ENCODE peak calls at places on chromosomes 6 and 20, in four cellular contexts. P, V, N and O are unnamed samples.
A peak's percentile ranks its signal among the peaks of the same experiment; 100 is the strongest.

GRCh38 chr6:19380287-19380686 is 456.9 kb upstream of the ID4 start:
- DNase-seq in V (peak; percentile 87), P (no peak), N (no peak), O (no peak)

GRCh38 chr20:56974499-56975250 is 291.8 kb downstream of the BMP7 start:
- DNase-seq in P (no peak), N (peak; percentile 47), V (peak; percentile 89), O (peak; percentile 86)

GRCh38 chr6:74404366-74404765 is 708.4 kb downstream of the CD109 start:
- DNase-seq in P (no peak), V (no peak), N (no peak), O (no peak)

GRCh38 chr6:162907876-162908481 is 180.2 kb downstream of the PACRG start:
- DNase-seq in N (peak; percentile 35), V (peak; percentile 37), P (no peak), O (peak; percentile 72)

GRCh38 chr6:73375216-73375615 is 5.5 kb upstream of the OOEP start:
- DNase-seq in V (no peak), N (no peak), P (no peak), O (no peak)

GRCh38 chr6:127058027-127058426 is 60.4 kb upstream of the RSPO3 start:
- DNase-seq in P (no peak), N (no peak), V (no peak), O (no peak)

GRCh38 chr20:47330933-47331708 is 25.4 kb downstream of the ZMYND8 start:
- DNase-seq in P (no peak), N (peak; percentile 76), V (peak; percentile 80), O (no peak)

GRCh38 chr6:16238057-16238657 is at the start of gene GMPR:
- DNase-seq in V (no peak), P (peak; percentile 84), N (peak; percentile 65), O (no peak)

GRCh38 chr6:390914-391558 is 516 bp upstream of the IRF4 start:
- DNase-seq in V (no peak), P (no peak), N (no peak), O (no peak)

GRCh38 chr6:98639236-98639635 is 195.1 kb upstream of the POU3F2 start:
- DNase-seq in N (no peak), V (no peak), P (no peak), O (no peak)
- H3K4me1 ChIP-seq in N (no peaks in the 10 kb centered on the region), V (no peaks in the 10 kb centered on the region), P (no peaks in the 10 kb centered on the region), O (no peaks in the 10 kb centered on the region)

GRCh38 chr6:170442596-170442995 is 110.5 kb downstream of the PSMB1 start:
- DNase-seq in N (no peak), V (no peak), P (no peak), O (no peak)

GRCh38 chr6:170444811-170445211 is 108.3 kb downstream of the PSMB1 start:
- DNase-seq in N (no peak), V (no peak), P (peak; percentile 12), O (no peak)

GRCh38 chr6:170443151-170443662 is 109.9 kb downstream of the PSMB1 start:
- DNase-seq in V (no peak), N (no peak), P (peak; percentile 41), O (no peak)

GRCh38 chr6:170445487-170445886 is 107.6 kb downstream of the PSMB1 start:
- DNase-seq in V (no peak), N (no peak), P (no peak), O (no peak)

DNA sequence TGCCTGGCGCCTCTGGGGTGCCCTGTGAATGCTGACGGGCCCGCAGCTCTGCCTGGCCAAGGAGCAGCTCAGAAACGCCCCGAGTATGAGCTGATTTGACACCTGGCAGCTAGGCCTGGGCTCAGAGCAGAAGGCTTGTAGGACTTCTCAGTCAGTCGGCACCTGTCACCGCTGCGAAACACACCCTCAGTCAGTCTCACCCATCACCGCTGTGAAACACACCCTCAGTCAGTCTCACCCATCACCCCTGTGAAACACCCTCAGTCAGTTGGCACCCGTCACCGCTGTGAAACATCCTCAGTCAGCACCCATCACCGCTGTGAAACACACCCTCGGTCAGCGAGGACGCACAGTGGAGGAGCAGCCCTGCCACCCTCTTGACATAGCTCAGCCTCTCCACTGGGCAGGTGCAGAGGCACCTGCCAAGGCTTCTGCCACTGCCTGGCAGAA is 109.0 kb downstream of the PSMB1 start:
- DNase-seq in P (peak; percentile 8), V (no peak), N (no peak), O (no peak)
- H3K9me2 ChIP-seq in P (no peaks in the 10 kb centered on the region), V (no peaks in the 10 kb centered on the region), N (no peaks in the 10 kb centered on the region), O (no peaks in the 10 kb centered on the region)

GRCh38 chr20:31706607-31707257 is 15.9 kb downstream of the BCL2L1 start:
- DNase-seq in P (no peak), N (no peak), V (peak; percentile 46), O (no peak)

GRCh38 chr20:31704225-31705119 is 18.2 kb downstream of the BCL2L1 start:
- DNase-seq in V (peak; percentile 98), N (peak; percentile 93), P (no peak), O (no peak)

GRCh38 chr20:31707258-31707615 is 15.4 kb downstream of the BCL2L1 start:
- DNase-seq in N (no peak), V (no peak), P (no peak), O (no peak)

GRCh38 chr20:31705598-31706597 is 16.8 kb downstream of the BCL2L1 start:
- DNase-seq in N (no peak), P (no peak), V (no peak), O (no peak)

DNA sequence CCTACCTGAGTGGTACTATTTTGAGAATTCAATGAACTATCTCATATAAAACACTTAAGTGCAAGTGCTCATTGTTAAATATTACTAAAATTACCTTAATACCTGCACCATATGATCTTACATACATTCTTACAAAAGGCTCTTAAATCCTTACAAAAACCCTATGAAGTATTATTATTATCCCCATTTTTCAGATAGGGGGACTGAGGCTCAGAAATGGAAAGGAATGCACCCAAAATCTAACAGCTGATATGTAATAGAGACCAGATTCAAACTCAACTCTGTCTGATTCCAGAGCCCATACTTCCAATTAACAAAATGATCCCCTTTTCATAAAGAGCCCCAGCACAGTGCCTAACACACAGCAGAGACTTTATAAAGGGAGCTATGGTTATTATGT is 17.5 kb downstream of the BCL2L1 start:
- DNase-seq in P (no peak), V (no peak), N (no peak), O (no peak)
- H3K4me1 ChIP-seq in P (no peaks in the 10 kb centered on the region), V (peaks cover 88% of the 10 kb centered on the region), N (peaks cover 83% of the 10 kb centered on the region), O (peaks cover 36% of the 10 kb centered on the region)

GRCh38 chr6:44500074-44500473 is 112.6 kb downstream of the CDC5L start:
- DNase-seq in N (no peak), V (no peak), P (no peak), O (no peak)

GRCh38 chr6:44505751-44506150 is 118.2 kb downstream of the CDC5L start:
- DNase-seq in P (no peak), V (no peak), N (no peak), O (no peak)

GRCh38 chr6:44504321-44504761 is 116.8 kb downstream of the CDC5L start:
- DNase-seq in N (no peak), P (no peak), V (no peak), O (no peak)

GRCh38 chr6:44507014-44507413 is 119.5 kb downstream of the CDC5L start:
- DNase-seq in V (no peak), P (no peak), N (no peak), O (no peak)

GRCh38 chr6:44503471-44503870 is 116.0 kb downstream of the CDC5L start:
- DNase-seq in P (no peak), N (no peak), V (no peak), O (no peak)
- H3K9me2 ChIP-seq in P (no peaks in the 10 kb centered on the region), N (no peaks in the 10 kb centered on the region), V (no peaks in the 10 kb centered on the region), O (no peaks in the 10 kb centered on the region)

DNA sequence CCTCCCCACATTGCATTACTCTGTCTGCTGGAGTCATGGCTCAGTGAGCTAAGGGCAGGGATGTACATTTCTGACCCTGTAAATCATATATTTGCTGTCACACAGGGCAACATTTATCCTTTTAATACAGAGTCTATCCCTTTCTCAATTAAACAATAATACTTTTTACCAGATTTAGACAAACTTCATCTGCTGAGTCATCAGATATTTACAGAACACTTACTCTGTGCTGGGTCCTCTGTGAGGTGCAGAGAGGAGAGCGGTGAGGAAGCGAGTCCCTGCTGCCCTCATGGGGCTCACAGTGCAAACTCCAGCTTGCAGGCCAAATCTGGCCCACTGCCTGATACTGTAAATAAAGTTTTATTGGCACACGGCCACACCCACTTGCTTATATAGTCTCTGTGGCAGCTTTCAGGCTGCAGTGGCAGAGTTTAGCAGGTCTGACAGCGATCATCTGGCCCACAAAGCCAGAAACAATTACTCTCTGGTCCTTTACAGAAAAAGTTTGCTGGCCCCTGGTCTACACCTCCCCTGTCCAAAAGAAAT is 144.5 kb downstream of the CDH26 start:
- DNase-seq in N (no peak), V (no peak), P (no peak), O (peak; percentile 49)
- H3K4me1 ChIP-seq in N (no peaks in the 10 kb centered on the region), V (no peaks in the 10 kb centered on the region), P (no peaks in the 10 kb centered on the region), O (no peaks in the 10 kb centered on the region)

GRCh38 chr6:144756469-144756868 is 471.3 kb downstream of the UTRN start:
- DNase-seq in P (no peak), N (no peak), V (no peak), O (no peak)

GRCh38 chr6:144762450-144762849 is 477.3 kb downstream of the UTRN start:
- DNase-seq in V (no peak), P (no peak), N (no peak), O (no peak)

GRCh38 chr6:144757730-144758129 is 472.6 kb downstream of the UTRN start:
- DNase-seq in P (no peak), N (no peak), V (no peak), O (no peak)

GRCh38 chr6:144757299-144757698 is 472.2 kb downstream of the UTRN start:
- DNase-seq in P (no peak), V (no peak), N (no peak), O (no peak)

DNA sequence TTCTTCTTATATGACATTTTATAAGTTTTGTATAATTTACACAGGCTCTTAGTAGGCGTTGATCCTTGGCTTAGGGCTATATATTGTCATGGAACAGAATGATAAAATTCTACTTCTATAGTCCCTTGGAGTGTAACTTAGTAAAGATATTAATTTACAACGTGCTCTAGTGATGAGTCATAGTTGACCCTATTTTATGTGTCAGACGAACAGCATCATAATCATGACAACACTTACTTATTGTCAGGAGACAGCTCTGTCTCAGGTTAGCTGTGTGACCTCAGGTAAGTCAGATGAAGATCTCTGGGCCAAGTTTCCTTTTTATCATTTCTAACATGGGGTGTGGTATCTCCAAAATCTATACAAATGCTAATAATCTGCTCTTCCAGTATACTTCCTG is 473.5 kb downstream of the UTRN start:
- DNase-seq in P (no peak), N (peak; percentile 52), V (peak; percentile 69), O (no peak)
- H3K9me2 ChIP-seq in P (no peaks in the 10 kb centered on the region), N (no peaks in the 10 kb centered on the region), V (no peaks in the 10 kb centered on the region), O (no peaks in the 10 kb centered on the region)